ENCODE peak calls at places on chromosomes 13 and 19, in ten cellular contexts. One of them, this sample, is unnamed.

GRCh38 chr19:8615813-8616596 is 5.5 kb upstream of the ADAMTS10 start:
- DNase-seq in NCI-H2227 treated with DMSO at 0.1 percent for 48 hours: peak; percentile 8
- DNase-seq in T-helper 17 cell: peak; percentile 41
- DNase-seq in AG04450: no peak
- DNase-seq in fibroblast of lung: peak; percentile 51
- DNase-seq in T-helper 2 cell: peak; percentile 44
- DNase-seq in colonic mucosa: peak; percentile 46
- DNase-seq in activated naive CD4-positive, alpha-beta T cell: peak; percentile 28
- DNase-seq in RWPE1: peak; percentile 55
- DNase-seq in PC-3: peak; percentile 84
- DNase-seq in this sample: no peak

GRCh38 chr13:111174377-111174776 is 59.3 kb downstream of the ARHGEF7 start:
- DNase-seq in NCI-H2227 treated with DMSO at 0.1 percent for 48 hours: no peak
- DNase-seq in T-helper 17 cell: no peak
- DNase-seq in AG04450: no peak
- DNase-seq in fibroblast of lung: no peak
- DNase-seq in T-helper 2 cell: no peak
- DNase-seq in colonic mucosa: no peak
- DNase-seq in activated naive CD4-positive, alpha-beta T cell: no peak
- DNase-seq in RWPE1: no peak
- DNase-seq in PC-3: no peak
- DNase-seq in this sample: no peak

GRCh38 chr13:54875111-54875510 is 1846.5 kb downstream of the OLFM4 start:
- DNase-seq in NCI-H2227 treated with DMSO at 0.1 percent for 48 hours: no peak
- DNase-seq in T-helper 17 cell: no peak
- DNase-seq in AG04450: no peak
- DNase-seq in fibroblast of lung: no peak
- DNase-seq in T-helper 2 cell: no peak
- DNase-seq in colonic mucosa: no peak
- DNase-seq in activated naive CD4-positive, alpha-beta T cell: no peak
- DNase-seq in RWPE1: no peak
- DNase-seq in PC-3: no peak
- DNase-seq in this sample: no peak

GRCh38 chr13:44244288-44244687 is 129.3 kb upstream of the SERP2 start:
- DNase-seq in NCI-H2227 treated with DMSO at 0.1 percent for 48 hours: no peak
- DNase-seq in T-helper 17 cell: no peak
- DNase-seq in AG04450: no peak
- DNase-seq in fibroblast of lung: peak; percentile 82
- DNase-seq in T-helper 2 cell: no peak
- DNase-seq in colonic mucosa: no peak
- DNase-seq in activated naive CD4-positive, alpha-beta T cell: no peak
- DNase-seq in RWPE1: no peak
- DNase-seq in PC-3: peak; percentile 77
- DNase-seq in this sample: no peak

GRCh38 chr13:112959206-112959605 is 9.8 kb upstream of the MCF2L start:
- DNase-seq in NCI-H2227 treated with DMSO at 0.1 percent for 48 hours: no peak
- DNase-seq in T-helper 17 cell: no peak
- DNase-seq in AG04450: no peak
- DNase-seq in fibroblast of lung: no peak
- DNase-seq in T-helper 2 cell: no peak
- DNase-seq in colonic mucosa: no peak
- DNase-seq in activated naive CD4-positive, alpha-beta T cell: no peak
- DNase-seq in RWPE1: no peak
- DNase-seq in PC-3: no peak
- DNase-seq in this sample: no peak

GRCh38 chr13:43546260-43546659 is 240.5 kb downstream of the ENOX1 start:
- DNase-seq in NCI-H2227 treated with DMSO at 0.1 percent for 48 hours: peak; percentile 10
- DNase-seq in T-helper 17 cell: no peak
- DNase-seq in AG04450: no peak
- DNase-seq in fibroblast of lung: peak; percentile 38
- DNase-seq in T-helper 2 cell: no peak
- DNase-seq in colonic mucosa: no peak
- DNase-seq in activated naive CD4-positive, alpha-beta T cell: no peak
- DNase-seq in RWPE1: no peak
- DNase-seq in PC-3: no peak
- DNase-seq in this sample: no peak

GRCh38 chr19:19661675-19662251 is 1.7 kb downstream of the ATP13A1 start:
- DNase-seq in NCI-H2227 treated with DMSO at 0.1 percent for 48 hours: no peak
- DNase-seq in T-helper 17 cell: no peak
- DNase-seq in AG04450: no peak
- DNase-seq in fibroblast of lung: no peak
- DNase-seq in T-helper 2 cell: no peak
- DNase-seq in colonic mucosa: no peak
- DNase-seq in activated naive CD4-positive, alpha-beta T cell: no peak
- DNase-seq in RWPE1: no peak
- DNase-seq in PC-3: no peak
- DNase-seq in this sample: peak; percentile 48

GRCh38 chr13:85666356-85666755 is 132.9 kb downstream of the SLITRK6 start:
- DNase-seq in NCI-H2227 treated with DMSO at 0.1 percent for 48 hours: no peak
- DNase-seq in T-helper 17 cell: no peak
- DNase-seq in AG04450: no peak
- DNase-seq in fibroblast of lung: no peak
- DNase-seq in T-helper 2 cell: no peak
- DNase-seq in colonic mucosa: no peak
- DNase-seq in activated naive CD4-positive, alpha-beta T cell: no peak
- DNase-seq in RWPE1: no peak
- DNase-seq in PC-3: no peak
- DNase-seq in this sample: no peak

GRCh38 chr19:47097396-47098217 is 16.0 kb downstream of the ZC3H4 start:
- DNase-seq in NCI-H2227 treated with DMSO at 0.1 percent for 48 hours: no peak
- DNase-seq in T-helper 17 cell: no peak
- DNase-seq in AG04450: no peak
- DNase-seq in fibroblast of lung: no peak
- DNase-seq in T-helper 2 cell: no peak
- DNase-seq in colonic mucosa: peak; percentile 42
- DNase-seq in activated naive CD4-positive, alpha-beta T cell: no peak
- DNase-seq in RWPE1: no peak
- DNase-seq in PC-3: no peak
- DNase-seq in this sample: no peak

GRCh38 chr19:15260939-15261338 is 28.7 kb upstream of the EPHX3 start:
- DNase-seq in NCI-H2227 treated with DMSO at 0.1 percent for 48 hours: no peak
- DNase-seq in T-helper 17 cell: no peak
- DNase-seq in AG04450: no peak
- DNase-seq in fibroblast of lung: no peak
- DNase-seq in T-helper 2 cell: no peak
- DNase-seq in colonic mucosa: no peak
- DNase-seq in activated naive CD4-positive, alpha-beta T cell: no peak
- DNase-seq in RWPE1: no peak
- DNase-seq in PC-3: peak; percentile 18
- DNase-seq in this sample: no peak

GRCh38 chr19:32708457-32708856 is 11.1 kb upstream of the TDRD12 start:
- DNase-seq in NCI-H2227 treated with DMSO at 0.1 percent for 48 hours: no peak
- DNase-seq in T-helper 17 cell: no peak
- DNase-seq in AG04450: no peak
- DNase-seq in fibroblast of lung: no peak
- DNase-seq in T-helper 2 cell: no peak
- DNase-seq in colonic mucosa: no peak
- DNase-seq in activated naive CD4-positive, alpha-beta T cell: no peak
- DNase-seq in RWPE1: no peak
- DNase-seq in PC-3: peak; percentile 26
- DNase-seq in this sample: no peak

GRCh38 chr19:55643003-55643732 is at the start of gene ZNF581:
- DNase-seq in NCI-H2227 treated with DMSO at 0.1 percent for 48 hours: peak; percentile 86
- DNase-seq in T-helper 17 cell: peak; percentile 65
- DNase-seq in AG04450: peak; percentile 56
- DNase-seq in fibroblast of lung: peak; percentile 71
- DNase-seq in T-helper 2 cell: peak; percentile 73
- DNase-seq in colonic mucosa: peak; percentile 80
- DNase-seq in activated naive CD4-positive, alpha-beta T cell: peak; percentile 57
- DNase-seq in RWPE1: peak; percentile 83
- DNase-seq in PC-3: peak; percentile 90
- DNase-seq in this sample: peak; percentile 77

GRCh38 chr19:44696939-44697669 is 1.8 kb upstream of the CEACAM16 start:
- DNase-seq in NCI-H2227 treated with DMSO at 0.1 percent for 48 hours: no peak
- DNase-seq in T-helper 17 cell: no peak
- DNase-seq in AG04450: no peak
- DNase-seq in fibroblast of lung: no peak
- DNase-seq in T-helper 2 cell: no peak
- DNase-seq in colonic mucosa: no peak
- DNase-seq in activated naive CD4-positive, alpha-beta T cell: no peak
- DNase-seq in RWPE1: no peak
- DNase-seq in PC-3: no peak
- DNase-seq in this sample: no peak

GRCh38 chr13:95137096-95137495 is 164.2 kb downstream of the ABCC4 start:
- DNase-seq in NCI-H2227 treated with DMSO at 0.1 percent for 48 hours: no peak
- DNase-seq in T-helper 17 cell: no peak
- DNase-seq in AG04450: no peak
- DNase-seq in fibroblast of lung: no peak
- DNase-seq in T-helper 2 cell: no peak
- DNase-seq in colonic mucosa: no peak
- DNase-seq in activated naive CD4-positive, alpha-beta T cell: no peak
- DNase-seq in RWPE1: no peak
- DNase-seq in PC-3: peak; percentile 37
- DNase-seq in this sample: no peak

GRCh38 chr19:30214651-30215051 is 157.5 kb upstream of the ZNF536 start:
- DNase-seq in NCI-H2227 treated with DMSO at 0.1 percent for 48 hours: no peak
- DNase-seq in T-helper 17 cell: no peak
- DNase-seq in AG04450: no peak
- DNase-seq in fibroblast of lung: no peak
- DNase-seq in T-helper 2 cell: no peak
- DNase-seq in colonic mucosa: no peak
- DNase-seq in activated naive CD4-positive, alpha-beta T cell: no peak
- DNase-seq in RWPE1: no peak
- DNase-seq in PC-3: peak; percentile 52
- DNase-seq in this sample: no peak

GRCh38 chr19:58279042-58279924 is 528 bp downstream of the ZNF8 start:
- DNase-seq in NCI-H2227 treated with DMSO at 0.1 percent for 48 hours: peak; percentile 87
- DNase-seq in T-helper 17 cell: peak; percentile 22
- DNase-seq in AG04450: peak; percentile 18
- DNase-seq in fibroblast of lung: peak; percentile 66
- DNase-seq in T-helper 2 cell: peak; percentile 21
- DNase-seq in colonic mucosa: peak; percentile 78
- DNase-seq in activated naive CD4-positive, alpha-beta T cell: peak; percentile 25
- DNase-seq in RWPE1: peak; percentile 54
- DNase-seq in PC-3: peak; percentile 51
- DNase-seq in this sample: no peak

GRCh38 chr13:108987945-108988344 is 358.5 kb downstream of the MYO16 start:
- DNase-seq in NCI-H2227 treated with DMSO at 0.1 percent for 48 hours: no peak
- DNase-seq in T-helper 17 cell: no peak
- DNase-seq in AG04450: no peak
- DNase-seq in fibroblast of lung: no peak
- DNase-seq in T-helper 2 cell: no peak
- DNase-seq in colonic mucosa: no peak
- DNase-seq in activated naive CD4-positive, alpha-beta T cell: no peak
- DNase-seq in RWPE1: no peak
- DNase-seq in PC-3: no peak
- DNase-seq in this sample: no peak

GRCh38 chr13:43405457-43405856 is 381.3 kb downstream of the ENOX1 start:
- DNase-seq in NCI-H2227 treated with DMSO at 0.1 percent for 48 hours: no peak
- DNase-seq in T-helper 17 cell: no peak
- DNase-seq in AG04450: peak; percentile 8
- DNase-seq in fibroblast of lung: peak; percentile 43
- DNase-seq in T-helper 2 cell: no peak
- DNase-seq in colonic mucosa: no peak
- DNase-seq in activated naive CD4-positive, alpha-beta T cell: no peak
- DNase-seq in RWPE1: peak; percentile 18
- DNase-seq in PC-3: peak; percentile 74
- DNase-seq in this sample: no peak

GRCh38 chr19:5425260-5425659 is 30.0 kb upstream of the ZNRF4 start:
- DNase-seq in NCI-H2227 treated with DMSO at 0.1 percent for 48 hours: no peak
- DNase-seq in T-helper 17 cell: no peak
- DNase-seq in AG04450: no peak
- DNase-seq in fibroblast of lung: no peak
- DNase-seq in T-helper 2 cell: no peak
- DNase-seq in colonic mucosa: no peak
- DNase-seq in activated naive CD4-positive, alpha-beta T cell: no peak
- DNase-seq in RWPE1: no peak
- DNase-seq in PC-3: no peak
- DNase-seq in this sample: no peak

GRCh38 chr19:58338825-58339558 is 12.2 kb downstream of the ZSCAN22 start:
- DNase-seq in NCI-H2227 treated with DMSO at 0.1 percent for 48 hours: no peak
- DNase-seq in T-helper 17 cell: no peak
- DNase-seq in AG04450: no peak
- DNase-seq in fibroblast of lung: no peak
- DNase-seq in T-helper 2 cell: no peak
- DNase-seq in colonic mucosa: no peak
- DNase-seq in activated naive CD4-positive, alpha-beta T cell: no peak
- DNase-seq in RWPE1: no peak
- DNase-seq in PC-3: peak; percentile 38
- DNase-seq in this sample: no peak

GRCh38 chr19:40641306-40641705 is 40.1 kb downstream of the LTBP4 start:
- DNase-seq in NCI-H2227 treated with DMSO at 0.1 percent for 48 hours: no peak
- DNase-seq in T-helper 17 cell: no peak
- DNase-seq in AG04450: no peak
- DNase-seq in fibroblast of lung: peak; percentile 56
- DNase-seq in T-helper 2 cell: no peak
- DNase-seq in colonic mucosa: no peak
- DNase-seq in activated naive CD4-positive, alpha-beta T cell: no peak
- DNase-seq in RWPE1: no peak
- DNase-seq in PC-3: no peak
- DNase-seq in this sample: no peak

GRCh38 chr19:45076029-45076850 is at the start of gene ZNF296:
- DNase-seq in NCI-H2227 treated with DMSO at 0.1 percent for 48 hours: peak; percentile 28
- DNase-seq in T-helper 17 cell: peak; percentile 74
- DNase-seq in AG04450: no peak
- DNase-seq in fibroblast of lung: peak; percentile 43
- DNase-seq in T-helper 2 cell: peak; percentile 67
- DNase-seq in colonic mucosa: peak; percentile 91
- DNase-seq in activated naive CD4-positive, alpha-beta T cell: peak; percentile 37
- DNase-seq in RWPE1: peak; percentile 84
- DNase-seq in PC-3: peak; percentile 82
- DNase-seq in this sample: peak; percentile 80

GRCh38 chr13:73284475-73284874 is 225.7 kb downstream of the KLF5 start:
- DNase-seq in NCI-H2227 treated with DMSO at 0.1 percent for 48 hours: no peak
- DNase-seq in T-helper 17 cell: no peak
- DNase-seq in AG04450: no peak
- DNase-seq in fibroblast of lung: no peak
- DNase-seq in T-helper 2 cell: no peak
- DNase-seq in colonic mucosa: no peak
- DNase-seq in activated naive CD4-positive, alpha-beta T cell: no peak
- DNase-seq in RWPE1: no peak
- DNase-seq in PC-3: no peak
- DNase-seq in this sample: no peak

GRCh38 chr19:47644743-47645499 is 36.0 kb downstream of the BICRA start:
- DNase-seq in NCI-H2227 treated with DMSO at 0.1 percent for 48 hours: no peak
- DNase-seq in T-helper 17 cell: no peak
- DNase-seq in AG04450: no peak
- DNase-seq in fibroblast of lung: no peak
- DNase-seq in T-helper 2 cell: no peak
- DNase-seq in colonic mucosa: no peak
- DNase-seq in activated naive CD4-positive, alpha-beta T cell: no peak
- DNase-seq in RWPE1: no peak
- DNase-seq in PC-3: no peak
- DNase-seq in this sample: no peak

GRCh38 chr13:42798118-42798517 is 16.7 kb downstream of the FAM216B start:
- DNase-seq in NCI-H2227 treated with DMSO at 0.1 percent for 48 hours: no peak
- DNase-seq in T-helper 17 cell: no peak
- DNase-seq in AG04450: no peak
- DNase-seq in fibroblast of lung: no peak
- DNase-seq in T-helper 2 cell: no peak
- DNase-seq in colonic mucosa: no peak
- DNase-seq in activated naive CD4-positive, alpha-beta T cell: no peak
- DNase-seq in RWPE1: no peak
- DNase-seq in PC-3: peak; percentile 9
- DNase-seq in this sample: no peak

GRCh38 chr13:43831088-43831487 is 44.3 kb upstream of the ENOX1 start:
- DNase-seq in NCI-H2227 treated with DMSO at 0.1 percent for 48 hours: no peak
- DNase-seq in T-helper 17 cell: no peak
- DNase-seq in AG04450: no peak
- DNase-seq in fibroblast of lung: peak; percentile 55
- DNase-seq in T-helper 2 cell: no peak
- DNase-seq in colonic mucosa: no peak
- DNase-seq in activated naive CD4-positive, alpha-beta T cell: no peak
- DNase-seq in RWPE1: no peak
- DNase-seq in PC-3: peak; percentile 29
- DNase-seq in this sample: no peak

GRCh38 chr13:43446126-43446525 is 340.6 kb downstream of the ENOX1 start:
- DNase-seq in NCI-H2227 treated with DMSO at 0.1 percent for 48 hours: no peak
- DNase-seq in T-helper 17 cell: no peak
- DNase-seq in AG04450: no peak
- DNase-seq in fibroblast of lung: no peak
- DNase-seq in T-helper 2 cell: no peak
- DNase-seq in colonic mucosa: no peak
- DNase-seq in activated naive CD4-positive, alpha-beta T cell: no peak
- DNase-seq in RWPE1: no peak
- DNase-seq in PC-3: no peak
- DNase-seq in this sample: no peak

GRCh38 chr13:98556968-98557591 is 19.8 kb downstream of the STK24 start:
- DNase-seq in NCI-H2227 treated with DMSO at 0.1 percent for 48 hours: no peak
- DNase-seq in T-helper 17 cell: no peak
- DNase-seq in AG04450: no peak
- DNase-seq in fibroblast of lung: no peak
- DNase-seq in T-helper 2 cell: no peak
- DNase-seq in colonic mucosa: no peak
- DNase-seq in activated naive CD4-positive, alpha-beta T cell: no peak
- DNase-seq in RWPE1: no peak
- DNase-seq in PC-3: no peak
- DNase-seq in this sample: no peak